ENCODE peak calls at places on chromosomes 2 and 18, in nine cellular contexts. One of them, this sample, is unnamed.
A peak's percentile ranks its signal among the peaks of the same experiment; 100 is the strongest.

GRCh38 chr2:218802595-218802994 is 20.6 kb downstream of the CYP27A1 start:
- DNase-seq in fibroblast of mammary gland: no peak
- DNase-seq in stimulated activated CD8-positive, alpha-beta memory T cell treated with anti-CD3 and anti-CD28 coated beads, Interleukin-15, amount 100 ng/mL, for 1 hour: no peak
- DNase-seq in small intestine: no peak
- DNase-seq in SW 1271: no peak
- DNase-seq in GM12865: no peak
- DNase-seq in activated naive CD4-positive, alpha-beta T cell treated with Interleukin-2 at 50 U/mL for 16 hours: no peak
- DNase-seq in WTC11: no peak
- DNase-seq in right lobe of liver: no peak
- DNase-seq in this sample: no peak

GRCh38 chr2:44751754-44752479 is 189.6 kb upstream of the SIX3 start:
- DNase-seq in SW 1271: no peak
- DNase-seq in fibroblast of mammary gland: peak; percentile 20
- DNase-seq in stimulated activated CD8-positive, alpha-beta memory T cell treated with anti-CD3 and anti-CD28 coated beads, Interleukin-15, amount 100 ng/mL, for 1 hour: no peak
- DNase-seq in small intestine: no peak
- DNase-seq in right lobe of liver: no peak
- DNase-seq in WTC11: peak; percentile 31
- DNase-seq in GM12865: no peak
- DNase-seq in activated naive CD4-positive, alpha-beta T cell treated with Interleukin-2 at 50 U/mL for 16 hours: no peak
- DNase-seq in this sample: no peak

GRCh38 chr2:165239826-165240618 is 808 bp downstream of the SCN2A start:
- DNase-seq in right lobe of liver: no peak
- DNase-seq in SW 1271: no peak
- DNase-seq in small intestine: no peak
- DNase-seq in GM12865: no peak
- DNase-seq in stimulated activated CD8-positive, alpha-beta memory T cell treated with anti-CD3 and anti-CD28 coated beads, Interleukin-15, amount 100 ng/mL, for 1 hour: no peak
- DNase-seq in WTC11: no peak
- DNase-seq in fibroblast of mammary gland: no peak
- DNase-seq in activated naive CD4-positive, alpha-beta T cell treated with Interleukin-2 at 50 U/mL for 16 hours: no peak
- DNase-seq in this sample: no peak

GRCh38 chr2:64943387-64944150 is 45.6 kb upstream of the SLC1A4 start:
- DNase-seq in stimulated activated CD8-positive, alpha-beta memory T cell treated with anti-CD3 and anti-CD28 coated beads, Interleukin-15, amount 100 ng/mL, for 1 hour: no peak
- DNase-seq in activated naive CD4-positive, alpha-beta T cell treated with Interleukin-2 at 50 U/mL for 16 hours: no peak
- DNase-seq in WTC11: no peak
- DNase-seq in right lobe of liver: peak; percentile 94
- DNase-seq in SW 1271: no peak
- DNase-seq in GM12865: no peak
- DNase-seq in small intestine: no peak
- DNase-seq in fibroblast of mammary gland: peak; percentile 60
- DNase-seq in this sample: no peak

GRCh38 chr18:3935316-3935715 is 485.3 kb downstream of the TGIF1 start:
- DNase-seq in fibroblast of mammary gland: peak; percentile 17
- DNase-seq in WTC11: no peak
- DNase-seq in activated naive CD4-positive, alpha-beta T cell treated with Interleukin-2 at 50 U/mL for 16 hours: no peak
- DNase-seq in GM12865: no peak
- DNase-seq in small intestine: no peak
- DNase-seq in SW 1271: no peak
- DNase-seq in right lobe of liver: no peak
- DNase-seq in stimulated activated CD8-positive, alpha-beta memory T cell treated with anti-CD3 and anti-CD28 coated beads, Interleukin-15, amount 100 ng/mL, for 1 hour: no peak
- DNase-seq in this sample: no peak

GRCh38 chr18:58183226-58183625 is 139.2 kb downstream of the NEDD4L start:
- DNase-seq in GM12865: no peak
- DNase-seq in right lobe of liver: no peak
- DNase-seq in activated naive CD4-positive, alpha-beta T cell treated with Interleukin-2 at 50 U/mL for 16 hours: no peak
- DNase-seq in small intestine: peak; percentile 36
- DNase-seq in SW 1271: no peak
- DNase-seq in fibroblast of mammary gland: no peak
- DNase-seq in stimulated activated CD8-positive, alpha-beta memory T cell treated with anti-CD3 and anti-CD28 coated beads, Interleukin-15, amount 100 ng/mL, for 1 hour: no peak
- DNase-seq in WTC11: no peak
- DNase-seq in this sample: no peak

GRCh38 chr2:69305712-69306611 is 81.1 kb downstream of the GFPT1 start:
- DNase-seq in activated naive CD4-positive, alpha-beta T cell treated with Interleukin-2 at 50 U/mL for 16 hours: no peak
- DNase-seq in small intestine: no peak
- DNase-seq in SW 1271: no peak
- DNase-seq in fibroblast of mammary gland: no peak
- DNase-seq in GM12865: no peak
- DNase-seq in right lobe of liver: no peak
- DNase-seq in WTC11: peak; percentile 40
- DNase-seq in stimulated activated CD8-positive, alpha-beta memory T cell treated with anti-CD3 and anti-CD28 coated beads, Interleukin-15, amount 100 ng/mL, for 1 hour: no peak
- DNase-seq in this sample: peak; percentile 41

GRCh38 chr18:22348521-22349316 is 69.0 kb downstream of the CTAGE1 start:
- DNase-seq in GM12865: no peak
- DNase-seq in right lobe of liver: peak; percentile 88
- DNase-seq in SW 1271: no peak
- DNase-seq in small intestine: peak; percentile 81
- DNase-seq in fibroblast of mammary gland: no peak
- DNase-seq in activated naive CD4-positive, alpha-beta T cell treated with Interleukin-2 at 50 U/mL for 16 hours: peak; percentile 5
- DNase-seq in WTC11: peak; percentile 64
- DNase-seq in stimulated activated CD8-positive, alpha-beta memory T cell treated with anti-CD3 and anti-CD28 coated beads, Interleukin-15, amount 100 ng/mL, for 1 hour: no peak
- DNase-seq in this sample: peak; percentile 76

GRCh38 chr2:67311536-67311935 is 85.6 kb upstream of the ETAA1 start:
- DNase-seq in GM12865: no peak
- DNase-seq in fibroblast of mammary gland: peak; percentile 90
- DNase-seq in small intestine: peak; percentile 8
- DNase-seq in right lobe of liver: no peak
- DNase-seq in SW 1271: no peak
- DNase-seq in activated naive CD4-positive, alpha-beta T cell treated with Interleukin-2 at 50 U/mL for 16 hours: no peak
- DNase-seq in WTC11: no peak
- DNase-seq in stimulated activated CD8-positive, alpha-beta memory T cell treated with anti-CD3 and anti-CD28 coated beads, Interleukin-15, amount 100 ng/mL, for 1 hour: no peak
- DNase-seq in this sample: no peak